ENCODE peak calls at places on chromosomes 13 and 19, in eight cellular contexts. H is stimulated activated CD4-positive, alpha-beta T cell treated with anti-CD3 and anti-CD28 coated beads, Interleukin-1b, Interleukin-23, amount 100 ng/mL, for 1 hour; C is EH; A is fibroblast of mammary gland; D is CD8-positive, alpha-beta memory T cell; S is NCI-H1436; Z is CD4-positive, alpha-beta T cell; T is effector CD4-positive, alpha-beta T cell. L is an unnamed sample.

GRCh38 chr19:681029-681626 is 4.9 kb downstream of the FSTL3 start:
- DNase-seq in H (no peak), C (no peak), A (no peak), D (peak), S (no peak), Z (no peak), T (peak), L (peak)

GRCh38 chr19:48644839-48645651 is 942 bp downstream of the CA11 start:
- DNase-seq in H (no peak), C (peak), A (peak), D (peak), S (peak), Z (peak), T (peak), L (peak)

GRCh38 chr13:44373601-44374347 is at the start of gene SERP2:
- DNase-seq in H (no peak), C (peak), A (peak), D (no peak), S (no peak), Z (no peak), T (no peak), L (peak)

GRCh38 chr19:47187023-47187655 is 43.9 kb downstream of the BBC3 start:
- DNase-seq in H (no peak), C (no peak), A (no peak), D (no peak), S (no peak), Z (no peak), T (no peak), L (no peak)

GRCh38 chr13:95698047-95698749 is 21.3 kb downstream of the DNAJC3 start:
- DNase-seq in H (no peak), C (no peak), A (peak), D (no peak), S (no peak), Z (no peak), T (no peak), L (no peak)

GRCh38 chr19:18153555-18154134 is 682 bp downstream of the PIK3R2 start:
- DNase-seq in H (no peak), C (peak), A (no peak), D (no peak), S (no peak), Z (no peak), T (no peak), L (no peak)

GRCh38 chr13:39452412-39452811 is 150.6 kb downstream of the LHFPL6 start:
- DNase-seq in H (no peak), C (peak), A (peak), D (no peak), S (no peak), Z (no peak), T (no peak), L (no peak)

GRCh38 chr19:13100031-13100588 is 2.5 kb downstream of the LYL1 start:
- DNase-seq in H (no peak), C (peak), A (peak), D (peak), S (no peak), Z (peak), T (peak), L (no peak)